ENCODE peak calls at places on chromosomes 12 and 14, in ten cellular contexts. One of them, this sample, is unnamed.
A peak's percentile ranks its signal among the peaks of the same experiment; 100 is the strongest.

GRCh38 chr14:88613552-88614010 is 50.7 kb downstream of the ZC3H14 start:
- DNase-seq in left ventricle myocardium inferior: no peak
- DNase-seq in progenitor cell of endocrine pancreas: no peak
- DNase-seq in neural progenitor cell: no peak
- DNase-seq in foreskin keratinocyte: peak; percentile 58
- DNase-seq in cardiac fibroblast: peak; percentile 29
- DNase-seq in mucosa of descending colon: no peak
- DNase-seq in cardiac muscle cell: peak; percentile 48
- DNase-seq in transverse colon: no peak
- DNase-seq in foreskin fibroblast: peak; percentile 22
- DNase-seq in this sample: no peak

GRCh38 chr14:47297374-47297773 is 378.0 kb downstream of the MDGA2 start:
- DNase-seq in cardiac fibroblast: no peak
- DNase-seq in cardiac muscle cell: no peak
- DNase-seq in foreskin keratinocyte: no peak
- DNase-seq in left ventricle myocardium inferior: no peak
- DNase-seq in progenitor cell of endocrine pancreas: no peak
- DNase-seq in mucosa of descending colon: no peak
- DNase-seq in foreskin fibroblast: no peak
- DNase-seq in neural progenitor cell: no peak
- DNase-seq in transverse colon: no peak
- DNase-seq in this sample: no peak

GRCh38 chr12:5073838-5074237 is 30.2 kb downstream of the KCNA5 start:
- DNase-seq in cardiac muscle cell: peak; percentile 30
- DNase-seq in left ventricle myocardium inferior: no peak
- DNase-seq in neural progenitor cell: peak; percentile 57
- DNase-seq in foreskin keratinocyte: no peak
- DNase-seq in mucosa of descending colon: no peak
- DNase-seq in progenitor cell of endocrine pancreas: no peak
- DNase-seq in cardiac fibroblast: peak; percentile 17
- DNase-seq in foreskin fibroblast: peak; percentile 46
- DNase-seq in transverse colon: no peak
- DNase-seq in this sample: peak; percentile 28

GRCh38 chr14:105290598-105291356 is 10.0 kb downstream of the BRF1 start:
- DNase-seq in cardiac muscle cell: no peak
- DNase-seq in neural progenitor cell: peak; percentile 44
- DNase-seq in progenitor cell of endocrine pancreas: no peak
- DNase-seq in left ventricle myocardium inferior: no peak
- DNase-seq in mucosa of descending colon: no peak
- DNase-seq in foreskin fibroblast: no peak
- DNase-seq in foreskin keratinocyte: no peak
- DNase-seq in transverse colon: no peak
- DNase-seq in cardiac fibroblast: no peak
- DNase-seq in this sample: no peak

GRCh38 chr14:56057071-56057865 is 60.9 kb upstream of the PELI2 start:
- DNase-seq in progenitor cell of endocrine pancreas: no peak
- DNase-seq in transverse colon: no peak
- DNase-seq in left ventricle myocardium inferior: no peak
- DNase-seq in cardiac muscle cell: no peak
- DNase-seq in foreskin keratinocyte: no peak
- DNase-seq in neural progenitor cell: peak; percentile 73
- DNase-seq in foreskin fibroblast: no peak
- DNase-seq in mucosa of descending colon: no peak
- DNase-seq in cardiac fibroblast: no peak
- DNase-seq in this sample: no peak

GRCh38 chr12:42679402-42679801 is 89.9 kb upstream of the PRICKLE1 start:
- DNase-seq in left ventricle myocardium inferior: no peak
- DNase-seq in foreskin fibroblast: peak; percentile 64
- DNase-seq in progenitor cell of endocrine pancreas: no peak
- DNase-seq in transverse colon: no peak
- DNase-seq in foreskin keratinocyte: peak; percentile 62
- DNase-seq in cardiac muscle cell: no peak
- DNase-seq in neural progenitor cell: no peak
- DNase-seq in cardiac fibroblast: no peak
- DNase-seq in mucosa of descending colon: no peak
- DNase-seq in this sample: no peak

GRCh38 chr12:111448831-111449790 is 43.4 kb downstream of the SH2B3 start:
- DNase-seq in cardiac muscle cell: no peak
- DNase-seq in mucosa of descending colon: no peak
- DNase-seq in neural progenitor cell: no peak
- DNase-seq in foreskin fibroblast: peak; percentile 27
- DNase-seq in left ventricle myocardium inferior: no peak
- DNase-seq in transverse colon: no peak
- DNase-seq in foreskin keratinocyte: no peak
- DNase-seq in cardiac fibroblast: no peak
- DNase-seq in progenitor cell of endocrine pancreas: no peak
- DNase-seq in this sample: no peak

GRCh38 chr12:51705450-51705849 is 114.4 kb downstream of the SCN8A start:
- DNase-seq in cardiac muscle cell: no peak
- DNase-seq in transverse colon: no peak
- DNase-seq in foreskin fibroblast: peak; percentile 39
- DNase-seq in foreskin keratinocyte: no peak
- DNase-seq in left ventricle myocardium inferior: no peak
- DNase-seq in neural progenitor cell: no peak
- DNase-seq in mucosa of descending colon: no peak
- DNase-seq in progenitor cell of endocrine pancreas: no peak
- DNase-seq in cardiac fibroblast: no peak
- DNase-seq in this sample: no peak

GRCh38 chr14:23113346-23114119 is 5.5 kb downstream of the CEBPE start:
- DNase-seq in progenitor cell of endocrine pancreas: no peak
- DNase-seq in cardiac fibroblast: peak; percentile 87
- DNase-seq in left ventricle myocardium inferior: no peak
- DNase-seq in foreskin keratinocyte: no peak
- DNase-seq in mucosa of descending colon: no peak
- DNase-seq in neural progenitor cell: peak; percentile 17
- DNase-seq in transverse colon: no peak
- DNase-seq in foreskin fibroblast: peak; percentile 49
- DNase-seq in cardiac muscle cell: peak; percentile 92
- DNase-seq in this sample: peak; percentile 29

GRCh38 chr14:57962293-57962996 is 96.6 kb upstream of the SLC35F4 start:
- DNase-seq in foreskin fibroblast: no peak
- DNase-seq in progenitor cell of endocrine pancreas: peak; percentile 16
- DNase-seq in cardiac fibroblast: no peak
- DNase-seq in mucosa of descending colon: no peak
- DNase-seq in transverse colon: no peak
- DNase-seq in cardiac muscle cell: no peak
- DNase-seq in left ventricle myocardium inferior: no peak
- DNase-seq in foreskin keratinocyte: no peak
- DNase-seq in neural progenitor cell: peak; percentile 94
- DNase-seq in this sample: peak; percentile 60

GRCh38 chr12:75909714-75910451 is 121.7 kb downstream of the PHLDA1 start:
- DNase-seq in progenitor cell of endocrine pancreas: no peak
- DNase-seq in foreskin keratinocyte: no peak
- DNase-seq in cardiac fibroblast: peak; percentile 52
- DNase-seq in foreskin fibroblast: no peak
- DNase-seq in transverse colon: no peak
- DNase-seq in neural progenitor cell: no peak
- DNase-seq in mucosa of descending colon: no peak
- DNase-seq in left ventricle myocardium inferior: no peak
- DNase-seq in cardiac muscle cell: peak; percentile 47
- DNase-seq in this sample: no peak

GRCh38 chr12:103930787-103931536 is 752 bp downstream of the HSP90B1 start:
- DNase-seq in progenitor cell of endocrine pancreas: no peak
- DNase-seq in neural progenitor cell: peak; percentile 60
- DNase-seq in cardiac fibroblast: peak; percentile 55
- DNase-seq in cardiac muscle cell: peak; percentile 54
- DNase-seq in mucosa of descending colon: peak; percentile 67
- DNase-seq in foreskin keratinocyte: peak; percentile 14
- DNase-seq in left ventricle myocardium inferior: peak; percentile 34
- DNase-seq in foreskin fibroblast: peak; percentile 53
- DNase-seq in transverse colon: peak; percentile 51
- DNase-seq in this sample: peak; percentile 38

DNA sequence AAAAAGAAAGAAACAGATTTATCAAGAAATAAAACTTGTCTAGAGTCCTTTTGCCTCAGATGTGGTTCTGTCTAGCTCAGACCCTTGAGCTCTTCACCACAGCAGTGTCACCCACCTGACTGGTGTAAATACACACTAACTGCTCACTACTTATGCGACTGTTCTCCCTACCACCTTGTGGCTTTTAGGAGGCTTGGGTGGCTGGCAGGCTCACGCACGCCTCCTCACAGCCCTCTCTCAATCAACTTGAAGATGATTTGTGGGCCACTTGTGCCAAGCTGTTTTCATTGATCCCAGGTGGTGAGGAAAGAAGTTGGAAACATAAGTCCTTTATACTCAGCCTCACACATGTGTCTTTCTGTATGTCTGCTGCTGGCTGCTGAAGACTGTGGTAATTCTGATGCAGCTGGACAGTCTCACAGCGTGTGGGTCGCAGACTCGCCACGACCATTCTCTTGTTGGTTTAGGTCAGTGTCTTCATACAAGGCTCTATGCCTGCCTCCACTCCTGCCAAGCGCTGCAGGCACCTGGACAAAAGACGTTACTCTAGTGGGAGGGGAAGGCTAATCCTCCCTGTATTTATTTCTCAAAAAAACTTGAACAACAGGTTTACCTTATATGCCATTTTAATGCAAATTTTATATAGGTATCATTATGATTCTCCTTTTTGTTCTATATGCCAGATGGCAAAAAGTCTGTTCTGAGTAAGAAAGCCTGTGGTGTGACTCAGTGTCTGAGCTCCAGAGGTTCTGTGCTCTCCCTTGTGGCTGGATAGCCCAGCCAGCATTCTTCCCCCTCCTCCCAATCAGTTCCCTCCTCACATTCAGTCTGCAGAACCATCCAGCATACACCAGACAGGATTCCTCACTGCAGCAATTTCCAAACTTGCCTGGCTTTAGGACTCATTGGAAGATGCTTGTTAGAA is 115.5 kb downstream of the DIP2B start:
- DNase-seq in progenitor cell of endocrine pancreas: no peak
- DNase-seq in transverse colon: no peak
- DNase-seq in left ventricle myocardium inferior: no peak
- DNase-seq in cardiac fibroblast: peak; percentile 85
- DNase-seq in mucosa of descending colon: no peak
- DNase-seq in foreskin keratinocyte: peak; percentile 98
- DNase-seq in neural progenitor cell: peak; percentile 55
- DNase-seq in foreskin fibroblast: peak; percentile 89
- DNase-seq in cardiac muscle cell: peak; percentile 87
- DNase-seq in this sample: peak; percentile 6
- TF ChIP-seq CTCF in progenitor cell of endocrine pancreas: no peak
- TF ChIP-seq CTCF in transverse colon: no peak
- TF ChIP-seq CTCF in left ventricle myocardium inferior: no peak
- TF ChIP-seq CTCF in cardiac fibroblast: no peak
- TF ChIP-seq CTCF in mucosa of descending colon: no peak
- TF ChIP-seq CTCF in foreskin keratinocyte: peak; percentile 63
- TF ChIP-seq CTCF in neural progenitor cell: no peak
- TF ChIP-seq CTCF in foreskin fibroblast: no peak
- TF ChIP-seq CTCF in cardiac muscle cell: peak; percentile 16
- TF ChIP-seq CTCF in this sample: no peak

DNA sequence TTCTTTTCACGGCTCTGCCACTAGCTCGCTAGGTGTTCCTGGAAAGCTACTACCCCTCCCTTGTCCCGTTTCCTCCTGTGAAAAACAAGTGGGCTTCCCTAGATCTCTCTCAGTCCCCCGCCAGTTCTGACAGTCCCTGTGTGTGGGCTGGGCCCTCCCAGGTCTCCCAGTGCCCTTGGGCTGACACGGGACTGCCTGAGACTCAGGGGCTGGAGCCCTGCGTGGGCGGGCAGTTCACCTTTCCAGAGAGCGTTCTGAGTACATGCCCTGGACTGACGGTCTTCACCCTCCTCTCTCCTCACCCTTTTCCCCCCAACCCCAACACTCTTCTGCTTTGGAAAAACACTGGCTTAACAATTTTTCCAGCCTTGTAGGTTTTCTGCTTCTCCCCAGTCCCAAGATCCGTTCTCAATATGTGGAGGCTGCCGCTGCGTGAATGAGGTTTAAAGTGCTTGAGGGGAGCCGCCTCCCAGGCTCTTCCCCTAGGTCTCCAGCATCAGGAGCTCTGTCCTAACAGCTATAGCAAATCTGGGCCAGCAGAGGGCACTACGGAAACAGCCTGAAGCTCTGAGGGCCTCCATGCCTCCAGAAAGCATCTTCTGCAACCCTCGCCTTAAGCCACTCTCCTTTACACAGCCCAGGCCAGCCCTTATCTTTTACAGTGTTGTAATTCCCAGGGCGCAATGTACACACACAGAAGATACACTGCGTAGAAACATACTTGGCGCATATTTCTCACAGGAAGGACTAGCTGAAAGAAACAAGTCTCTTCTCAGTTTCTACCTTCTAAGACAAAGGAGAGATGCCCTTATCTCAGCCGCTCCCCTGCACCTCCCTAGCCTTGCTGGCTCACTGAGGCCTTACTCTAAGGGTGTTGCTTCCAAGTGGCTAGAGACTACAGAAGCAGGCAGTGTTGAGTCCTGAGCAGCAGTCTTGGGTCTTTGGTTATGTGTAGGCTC is 10.4 kb upstream of the DCD start:
- DNase-seq in cardiac fibroblast: peak; percentile 35
- DNase-seq in transverse colon: peak; percentile 15
- DNase-seq in cardiac muscle cell: peak; percentile 62
- DNase-seq in left ventricle myocardium inferior: peak; percentile 18
- DNase-seq in progenitor cell of endocrine pancreas: peak; percentile 43
- DNase-seq in mucosa of descending colon: no peak
- DNase-seq in foreskin keratinocyte: peak; percentile 14
- DNase-seq in foreskin fibroblast: peak; percentile 40
- DNase-seq in neural progenitor cell: peak; percentile 73
- DNase-seq in this sample: peak; percentile 67
- TF ChIP-seq CTCF in cardiac fibroblast: peak; percentile 65
- TF ChIP-seq CTCF in transverse colon: peak; percentile 38
- TF ChIP-seq CTCF in cardiac muscle cell: peak; percentile 73
- TF ChIP-seq CTCF in left ventricle myocardium inferior: peak; percentile 55
- TF ChIP-seq CTCF in progenitor cell of endocrine pancreas: peak; percentile 79
- TF ChIP-seq CTCF in mucosa of descending colon: no peak
- TF ChIP-seq CTCF in foreskin keratinocyte: peak; percentile 59
- TF ChIP-seq CTCF in foreskin fibroblast: peak; percentile 51
- TF ChIP-seq CTCF in neural progenitor cell: peak; percentile 71
- TF ChIP-seq CTCF in this sample: peak; percentile 66

DNA sequence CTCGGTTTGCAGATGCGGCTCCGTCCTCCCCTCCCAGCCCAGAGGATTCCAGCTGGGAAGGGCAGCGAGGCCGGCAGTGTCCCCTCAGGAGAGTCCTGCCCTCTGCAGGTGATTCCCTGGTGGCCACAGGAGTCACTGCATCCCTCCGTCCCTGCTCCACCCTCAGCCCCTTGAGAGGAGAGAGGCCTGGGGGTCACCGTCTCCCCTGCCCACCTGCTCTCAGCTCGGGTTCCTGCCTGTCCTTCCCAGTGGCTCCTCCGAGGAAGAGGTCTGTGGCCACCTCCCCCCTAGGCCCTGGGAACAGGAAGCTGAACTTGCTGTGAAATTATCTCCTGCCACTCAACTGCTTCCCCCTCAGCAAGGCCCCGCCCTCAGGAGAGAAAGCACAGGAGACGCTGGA is 12.9 kb upstream of the GALNT9 start:
- DNase-seq in cardiac fibroblast: no peak
- DNase-seq in foreskin keratinocyte: no peak
- DNase-seq in neural progenitor cell: peak; percentile 63
- DNase-seq in foreskin fibroblast: no peak
- DNase-seq in progenitor cell of endocrine pancreas: no peak
- DNase-seq in left ventricle myocardium inferior: no peak
- DNase-seq in mucosa of descending colon: no peak
- DNase-seq in transverse colon: no peak
- DNase-seq in cardiac muscle cell: no peak
- DNase-seq in this sample: peak; percentile 61
- TF ChIP-seq CTCF in cardiac fibroblast: peak; percentile 15
- TF ChIP-seq CTCF in foreskin keratinocyte: no peak
- TF ChIP-seq CTCF in neural progenitor cell: peak; percentile 56
- TF ChIP-seq CTCF in foreskin fibroblast: no peak
- TF ChIP-seq CTCF in progenitor cell of endocrine pancreas: peak; percentile 62
- TF ChIP-seq CTCF in left ventricle myocardium inferior: no peak
- TF ChIP-seq CTCF in mucosa of descending colon: no peak
- TF ChIP-seq CTCF in transverse colon: no peak
- TF ChIP-seq CTCF in cardiac muscle cell: peak; percentile 33
- TF ChIP-seq CTCF in this sample: peak; percentile 54

GRCh38 chr12:22474970-22475720 is 69.2 kb downstream of the C2CD5 start:
- DNase-seq in foreskin keratinocyte: no peak
- DNase-seq in cardiac muscle cell: no peak
- DNase-seq in left ventricle myocardium inferior: no peak
- DNase-seq in neural progenitor cell: no peak
- DNase-seq in progenitor cell of endocrine pancreas: no peak
- DNase-seq in cardiac fibroblast: no peak
- DNase-seq in foreskin fibroblast: peak; percentile 20
- DNase-seq in mucosa of descending colon: no peak
- DNase-seq in transverse colon: no peak
- DNase-seq in this sample: no peak
- TF ChIP-seq CTCF in foreskin keratinocyte: no peak
- TF ChIP-seq CTCF in cardiac muscle cell: no peak
- TF ChIP-seq CTCF in left ventricle myocardium inferior: no peak
- TF ChIP-seq CTCF in neural progenitor cell: no peak
- TF ChIP-seq CTCF in progenitor cell of endocrine pancreas: no peak
- TF ChIP-seq CTCF in cardiac fibroblast: no peak
- TF ChIP-seq CTCF in foreskin fibroblast: no peak
- TF ChIP-seq CTCF in mucosa of descending colon: no peak
- TF ChIP-seq CTCF in transverse colon: no peak
- TF ChIP-seq CTCF in this sample: no peak